ENCODE peak calls at places on chromosomes 6 and 20, in five cellular contexts. One of them, this sample, is unnamed.

GRCh38 chr6:31915756-31916155 is 11.8 kb upstream of the C2 start:
- DNase-seq in Panc1: no peak
- DNase-seq in HCT116: no peak
- DNase-seq in GM23338: no peak
- DNase-seq in sigmoid colon: no peak
- DNase-seq in this sample: no peak

GRCh38 chr6:33927551-33927950 is 123.7 kb upstream of the MLN start:
- DNase-seq in sigmoid colon: peak; percentile 77
- DNase-seq in GM23338: no peak
- DNase-seq in HCT116: no peak
- DNase-seq in Panc1: no peak
- DNase-seq in this sample: no peak

GRCh38 chr6:135090819-135091218 is 36.2 kb upstream of the HBS1L start:
- DNase-seq in sigmoid colon: no peak
- DNase-seq in Panc1: no peak
- DNase-seq in GM23338: no peak
- DNase-seq in HCT116: no peak
- DNase-seq in this sample: no peak

GRCh38 chr6:34555328-34555727 is 801 bp downstream of the SPDEF start:
- DNase-seq in GM23338: no peak
- DNase-seq in HCT116: no peak
- DNase-seq in Panc1: no peak
- DNase-seq in sigmoid colon: no peak
- DNase-seq in this sample: no peak

GRCh38 chr6:24827970-24828369 is 29.3 kb upstream of the ARMH2 start:
- DNase-seq in HCT116: no peak
- DNase-seq in Panc1: no peak
- DNase-seq in GM23338: no peak
- DNase-seq in sigmoid colon: no peak
- DNase-seq in this sample: no peak

GRCh38 chr6:55726144-55726543 is 147.2 kb upstream of the HMGCLL1 start:
- DNase-seq in GM23338: no peak
- DNase-seq in HCT116: no peak
- DNase-seq in sigmoid colon: no peak
- DNase-seq in Panc1: no peak
- DNase-seq in this sample: no peak

GRCh38 chr20:59101956-59102355 is 59.4 kb upstream of the PRELID3B start:
- DNase-seq in Panc1: no peak
- DNase-seq in HCT116: no peak
- DNase-seq in sigmoid colon: no peak
- DNase-seq in GM23338: no peak
- DNase-seq in this sample: peak; percentile 67

GRCh38 chr6:156833755-156834154 is 56.6 kb downstream of the ARID1B start:
- DNase-seq in sigmoid colon: no peak
- DNase-seq in HCT116: no peak
- DNase-seq in GM23338: no peak
- DNase-seq in Panc1: no peak
- DNase-seq in this sample: no peak

GRCh38 chr6:142763205-142763604 is 181.8 kb downstream of the HIVEP2 start:
- DNase-seq in HCT116: no peak
- DNase-seq in Panc1: no peak
- DNase-seq in GM23338: no peak
- DNase-seq in sigmoid colon: no peak
- DNase-seq in this sample: no peak

GRCh38 chr6:107113460-107114212 is 1.7 kb downstream of the BEND3 start:
- DNase-seq in HCT116: no peak
- DNase-seq in Panc1: no peak
- DNase-seq in sigmoid colon: peak; percentile 48
- DNase-seq in GM23338: no peak
- DNase-seq in this sample: no peak

GRCh38 chr6:104771258-104771832 is 88.4 kb downstream of the HACE1 start:
- DNase-seq in sigmoid colon: no peak
- DNase-seq in HCT116: no peak
- DNase-seq in GM23338: peak; percentile 41
- DNase-seq in Panc1: peak; percentile 13
- DNase-seq in this sample: no peak

GRCh38 chr20:19802492-19803158 is 44.6 kb downstream of the RIN2 start:
- DNase-seq in Panc1: no peak
- DNase-seq in HCT116: peak; percentile 47
- DNase-seq in sigmoid colon: peak; percentile 10
- DNase-seq in GM23338: peak; percentile 58
- DNase-seq in this sample: no peak

GRCh38 chr20:41245086-41245707 is 72.3 kb downstream of the ZHX3 start:
- DNase-seq in Panc1: no peak
- DNase-seq in HCT116: no peak
- DNase-seq in sigmoid colon: peak; percentile 71
- DNase-seq in GM23338: peak; percentile 77
- DNase-seq in this sample: no peak

GRCh38 chr6:12608016-12608860 is 108.3 kb upstream of the PHACTR1 start:
- DNase-seq in HCT116: no peak
- DNase-seq in Panc1: no peak
- DNase-seq in sigmoid colon: no peak
- DNase-seq in GM23338: no peak
- DNase-seq in this sample: no peak

GRCh38 chr20:37417146-37417856 is 71.4 kb downstream of the SRC start:
- DNase-seq in Panc1: no peak
- DNase-seq in GM23338: no peak
- DNase-seq in sigmoid colon: no peak
- DNase-seq in HCT116: no peak
- DNase-seq in this sample: no peak

GRCh38 chr6:155881845-155882526 is 426.3 kb upstream of the NOX3 start:
- DNase-seq in Panc1: no peak
- DNase-seq in sigmoid colon: no peak
- DNase-seq in GM23338: no peak
- DNase-seq in HCT116: no peak
- DNase-seq in this sample: no peak

GRCh38 chr6:157198425-157199279 is 124.7 kb downstream of the TMEM242 start:
- DNase-seq in HCT116: no peak
- DNase-seq in GM23338: no peak
- DNase-seq in Panc1: no peak
- DNase-seq in sigmoid colon: peak; percentile 82
- DNase-seq in this sample: peak; percentile 85

GRCh38 chr6:148080311-148080710 is 262.3 kb upstream of the SASH1 start:
- DNase-seq in sigmoid colon: no peak
- DNase-seq in Panc1: no peak
- DNase-seq in HCT116: no peak
- DNase-seq in GM23338: no peak
- DNase-seq in this sample: no peak

GRCh38 chr6:148599967-148600426 is 146.8 kb upstream of the UST start:
- DNase-seq in Panc1: no peak
- DNase-seq in sigmoid colon: peak; percentile 68
- DNase-seq in GM23338: peak; percentile 97
- DNase-seq in HCT116: no peak
- DNase-seq in this sample: no peak

GRCh38 chr6:17470953-17471335 is 77.5 kb downstream of the CAP2 start:
- DNase-seq in sigmoid colon: no peak
- DNase-seq in Panc1: no peak
- DNase-seq in HCT116: no peak
- DNase-seq in GM23338: no peak
- DNase-seq in this sample: no peak

GRCh38 chr20:61896058-61896961 is 169.4 kb downstream of the TAF4 start:
- DNase-seq in sigmoid colon: no peak
- DNase-seq in GM23338: peak; percentile 78
- DNase-seq in Panc1: peak; percentile 12
- DNase-seq in HCT116: peak; percentile 12
- DNase-seq in this sample: peak; percentile 84

GRCh38 chr6:99185525-99185924 is 163.9 kb downstream of the FAXC start:
- DNase-seq in sigmoid colon: no peak
- DNase-seq in HCT116: no peak
- DNase-seq in Panc1: no peak
- DNase-seq in GM23338: no peak
- DNase-seq in this sample: no peak

GRCh38 chr6:108795122-108795521 is 53.1 kb upstream of the ARMC2 start:
- DNase-seq in sigmoid colon: no peak
- DNase-seq in Panc1: no peak
- DNase-seq in HCT116: no peak
- DNase-seq in GM23338: no peak
- DNase-seq in this sample: no peak

GRCh38 chr20:15913661-15914060 is 659.6 kb downstream of the KIF16B start:
- DNase-seq in GM23338: no peak
- DNase-seq in HCT116: no peak
- DNase-seq in sigmoid colon: no peak
- DNase-seq in Panc1: no peak
- DNase-seq in this sample: no peak

GRCh38 chr6:154445417-154445816 is 65.1 kb downstream of the CNKSR3 start:
- DNase-seq in GM23338: no peak
- DNase-seq in HCT116: no peak
- DNase-seq in sigmoid colon: no peak
- DNase-seq in Panc1: no peak
- DNase-seq in this sample: no peak

GRCh38 chr6:154447929-154448328 is 62.6 kb downstream of the CNKSR3 start:
- DNase-seq in HCT116: no peak
- DNase-seq in sigmoid colon: no peak
- DNase-seq in Panc1: no peak
- DNase-seq in GM23338: no peak
- DNase-seq in this sample: no peak

GRCh38 chr6:154450498-154450897 is 60.0 kb downstream of the CNKSR3 start:
- DNase-seq in sigmoid colon: no peak
- DNase-seq in HCT116: no peak
- DNase-seq in GM23338: no peak
- DNase-seq in Panc1: no peak
- DNase-seq in this sample: no peak

GRCh38 chr6:154446984-154447383 is 63.5 kb downstream of the CNKSR3 start:
- DNase-seq in HCT116: no peak
- DNase-seq in Panc1: no peak
- DNase-seq in GM23338: no peak
- DNase-seq in sigmoid colon: no peak
- DNase-seq in this sample: no peak

DNA sequence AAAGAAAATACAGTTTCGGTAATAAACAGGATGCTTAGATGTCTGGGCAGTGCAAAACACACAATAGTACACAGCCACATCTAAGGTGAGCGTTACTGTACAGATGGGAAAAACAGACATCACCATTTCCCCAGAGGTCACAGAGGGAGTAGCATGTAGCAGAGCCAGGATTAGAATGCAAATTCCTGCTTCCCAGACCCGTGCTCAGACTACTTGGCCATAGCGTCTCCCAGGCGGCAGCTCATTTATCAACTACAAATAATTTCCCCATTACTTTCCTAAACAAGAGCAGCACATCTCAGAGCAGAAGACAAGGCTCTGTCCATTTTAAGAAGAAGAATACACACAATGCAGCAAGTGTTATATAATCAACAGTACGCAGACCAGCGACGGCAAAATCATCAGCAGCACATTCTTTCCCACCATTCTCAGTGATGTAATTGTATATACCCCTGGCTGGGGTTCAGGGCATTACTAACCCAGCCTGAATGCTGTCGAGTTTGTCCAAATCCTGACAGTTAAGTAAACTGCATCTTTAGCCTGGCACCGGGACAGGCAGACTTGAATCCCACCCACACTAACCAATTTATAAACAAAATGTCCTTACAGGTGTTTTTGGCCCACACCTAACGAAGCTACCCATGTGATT is 61.9 kb downstream of the CNKSR3 start:
- DNase-seq in HCT116: no peak
- DNase-seq in Panc1: no peak
- DNase-seq in sigmoid colon: peak; percentile 87
- DNase-seq in GM23338: peak; percentile 43
- DNase-seq in this sample: no peak
- TF ChIP-seq CTCF in HCT116: no peak
- TF ChIP-seq CTCF in Panc1: no peak
- TF ChIP-seq CTCF in sigmoid colon: no peak
- TF ChIP-seq CTCF in GM23338: no peak
- TF ChIP-seq CTCF in this sample: no peak

DNA sequence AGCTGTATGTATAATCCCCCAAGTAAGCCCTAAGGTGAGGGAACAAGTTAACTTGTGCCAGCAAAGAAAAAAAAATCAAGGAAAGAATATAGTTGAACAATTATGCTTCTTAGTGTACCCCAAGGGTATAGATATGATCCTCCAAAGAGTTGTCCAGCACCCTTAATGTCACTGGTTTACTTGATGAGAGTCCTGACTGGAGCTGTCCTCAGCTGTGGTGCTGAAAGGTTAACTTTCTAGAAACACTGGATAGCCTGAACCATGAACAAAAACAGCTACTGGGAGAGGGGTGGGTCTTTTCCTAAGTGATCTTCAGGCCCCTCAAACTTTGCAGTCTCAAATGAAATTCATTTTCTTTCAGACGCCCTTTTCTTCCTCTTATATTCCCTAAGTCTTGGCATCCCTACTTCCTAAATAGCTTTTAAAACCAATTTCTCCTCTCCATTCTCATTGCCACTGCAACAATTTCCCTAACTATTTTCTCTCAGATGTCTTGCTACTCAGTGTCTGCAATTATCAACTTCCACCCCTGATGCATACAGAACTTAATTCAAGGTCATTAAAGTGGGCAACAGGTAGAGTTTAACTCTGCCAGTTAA is 83.5 kb upstream of the PROKR2 start:
- DNase-seq in GM23338: peak; percentile 69
- DNase-seq in Panc1: no peak
- DNase-seq in HCT116: no peak
- DNase-seq in sigmoid colon: no peak
- DNase-seq in this sample: no peak
- TF ChIP-seq POLR2AphosphoS5 in GM23338: no peak
- TF ChIP-seq POLR2AphosphoS5 in Panc1: no peak
- TF ChIP-seq POLR2AphosphoS5 in HCT116: no peak
- TF ChIP-seq POLR2AphosphoS5 in sigmoid colon: no peak
- TF ChIP-seq POLR2AphosphoS5 in this sample: no peak

DNA sequence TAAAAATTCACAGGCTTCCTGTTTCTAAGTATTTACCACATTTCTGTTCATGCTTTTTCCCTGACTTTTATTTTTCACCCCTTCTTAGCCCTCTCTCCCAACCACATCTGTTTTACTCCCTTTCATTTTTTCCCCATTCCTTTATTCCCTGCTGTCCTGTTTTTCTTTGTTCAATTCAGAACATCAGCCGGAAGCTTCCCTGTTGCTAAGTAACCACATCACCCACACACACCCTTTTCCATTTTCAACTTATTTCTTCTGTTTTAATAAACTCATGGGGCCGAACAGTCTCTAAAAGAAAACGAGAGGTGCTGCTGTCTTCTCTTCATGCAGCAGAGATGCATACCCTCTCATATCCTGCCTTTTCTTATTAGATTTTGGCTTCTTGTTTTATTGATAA is 53.5 kb upstream of the CEP85L start:
- DNase-seq in Panc1: no peak
- DNase-seq in GM23338: peak; percentile 30
- DNase-seq in sigmoid colon: no peak
- DNase-seq in HCT116: no peak
- DNase-seq in this sample: no peak
- H3K4me1 ChIP-seq in Panc1: peaks cover 8% of the 10 kb centered on the region
- H3K4me1 ChIP-seq in GM23338: peaks cover 39% of the 10 kb centered on the region
- H3K4me1 ChIP-seq in sigmoid colon: no peaks in the 10 kb centered on the region
- H3K4me1 ChIP-seq in HCT116: no peaks in the 10 kb centered on the region
- H3K4me1 ChIP-seq in this sample: peaks cover 16% of the 10 kb centered on the region

DNA sequence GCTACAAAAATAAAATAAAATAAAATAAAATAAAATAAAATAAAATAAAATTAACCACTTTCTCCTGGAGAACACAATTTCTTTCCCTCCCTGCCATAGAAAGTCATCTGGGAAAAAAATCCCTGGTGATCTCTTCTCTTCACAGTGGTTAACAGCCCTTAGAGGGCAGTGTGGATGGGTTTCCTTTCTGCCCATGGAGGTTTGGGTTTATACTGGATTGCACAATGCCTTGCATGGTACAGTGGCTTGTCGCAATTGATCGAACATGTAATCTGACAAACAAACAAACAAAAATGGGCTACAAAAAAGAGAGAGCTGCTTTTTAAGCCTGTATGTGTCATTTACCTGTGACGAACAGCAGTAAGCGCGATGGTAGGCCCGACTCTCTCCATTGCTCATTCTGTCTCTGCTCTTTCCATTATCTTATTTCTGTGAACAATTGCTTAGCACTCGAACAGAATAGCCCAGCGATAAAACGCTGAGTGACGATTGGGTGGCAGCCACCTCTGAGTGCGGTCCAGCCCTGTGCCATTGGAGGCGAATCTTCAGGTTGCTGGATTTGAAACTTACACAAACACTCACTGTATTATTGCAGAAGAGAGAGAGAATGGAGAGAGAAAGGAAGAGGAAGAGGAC is 166.1 kb downstream of the CD83 start:
- DNase-seq in GM23338: peak; percentile 41
- DNase-seq in Panc1: no peak
- DNase-seq in HCT116: no peak
- DNase-seq in sigmoid colon: no peak
- DNase-seq in this sample: no peak
- TF ChIP-seq CTCF in GM23338: peak; percentile 57
- TF ChIP-seq CTCF in Panc1: peak; percentile 10
- TF ChIP-seq CTCF in HCT116: peak; percentile 15
- TF ChIP-seq CTCF in sigmoid colon: no peak
- TF ChIP-seq CTCF in this sample: no peak

This sample was measured in upper lobe of left lung.